ENCODE peak calls at places on chromosomes 12 and 14, in six cellular contexts. M is HepG2, X is GM12878, P is K562, F is WTC11, E is H1. Q is an unnamed sample.

GRCh38 chr14:69610859-69611263 is 535 bp upstream of the SUSD6 start:
- DNase-seq in M (no peak), X (no peak), P (no peak), F (no peak), E (no peak), Q (peak)

GRCh38 chr12:666766-667308 is 3.6 kb upstream of the NINJ2 start:
- DNase-seq in M (no peak), X (peak), P (no peak), F (no peak), E (no peak), Q (no peak)

GRCh38 chr14:79412822-79413221 is 798.5 kb downstream of the DIO2 start:
- DNase-seq in M (no peak), X (no peak), P (no peak), F (no peak), E (no peak), Q (no peak)

GRCh38 chr12:6952121-6952859 is 1.1 kb downstream of the PTPN6 start:
- DNase-seq in M (no peak), X (no peak), P (no peak), F (no peak), E (no peak), Q (no peak)

GRCh38 chr12:97148941-97149559 is 242.0 kb downstream of the NEDD1 start:
- DNase-seq in M (peak), X (no peak), P (peak), F (peak), E (peak), Q (peak)

GRCh38 chr12:6788972-6789905 is at the start of gene CD4:
- DNase-seq in M (no peak), X (no peak), P (no peak), F (no peak), E (no peak), Q (peak)

GRCh38 chr14:26448181-26448855 is 149.5 kb downstream of the NOVA1 start:
- DNase-seq in M (no peak), X (no peak), P (no peak), F (peak), E (no peak), Q (no peak)

GRCh38 chr14:91417983-91418386 is 365 bp upstream of the CCDC88C start:
- DNase-seq in M (peak), X (no peak), P (peak), F (peak), E (peak), Q (peak)

GRCh38 chr12:14710632-14711324 is 14.4 kb upstream of the GUCY2C start:
- DNase-seq in M (no peak), X (no peak), P (no peak), F (no peak), E (no peak), Q (peak)

GRCh38 chr12:27178723-27179398 is 65.2 kb upstream of the STK38L start:
- DNase-seq in M (no peak), X (no peak), P (no peak), F (no peak), E (no peak), Q (no peak)

GRCh38 chr14:93906341-93907329 is 20.5 kb upstream of the FAM181A start:
- DNase-seq in M (peak), X (no peak), P (peak), F (peak), E (peak), Q (peak)

GRCh38 chr12:67220065-67220464 is 49.1 kb upstream of the CAND1 start:
- DNase-seq in M (peak), X (no peak), P (no peak), F (peak), E (no peak), Q (peak)

GRCh38 chr12:115404761-115405470 is 720.9 kb upstream of the TBX3 start:
- DNase-seq in M (peak), X (no peak), P (no peak), F (no peak), E (no peak), Q (no peak)

GRCh38 chr12:52209321-52209720 is 17.5 kb upstream of the KRT80 start:
- DNase-seq in M (no peak), X (no peak), P (no peak), F (no peak), E (no peak), Q (no peak)

GRCh38 chr14:29016050-29016900 is 249.7 kb downstream of the FOXG1 start:
- DNase-seq in M (peak), X (no peak), P (peak), F (peak), E (peak), Q (peak)

GRCh38 chr14:90850487-90850886 is 34.3 kb upstream of the TTC7B start:
- DNase-seq in M (peak), X (no peak), P (no peak), F (no peak), E (peak), Q (peak)

GRCh38 chr12:70876952-70877351 is 43.6 kb downstream of the PTPRR start:
- DNase-seq in M (peak), X (no peak), P (no peak), F (no peak), E (no peak), Q (no peak)

GRCh38 chr12:104573-105081 is 38.1 kb downstream of the IQSEC3 start:
- DNase-seq in M (peak), X (no peak), P (no peak), F (peak), E (peak), Q (peak)

GRCh38 chr12:108764540-108765288 is 33.4 kb upstream of the CORO1C start:
- DNase-seq in M (no peak), X (no peak), P (no peak), F (no peak), E (no peak), Q (no peak)

GRCh38 chr14:97137705-97138104 is 340.5 kb downstream of the VRK1 start:
- DNase-seq in M (no peak), X (no peak), P (no peak), F (no peak), E (no peak), Q (no peak)

GRCh38 chr12:41053046-41053445 is 135.1 kb upstream of the PDZRN4 start:
- DNase-seq in M (no peak), X (no peak), P (no peak), F (no peak), E (no peak), Q (no peak)

GRCh38 chr14:72740966-72741835 is 152.7 kb downstream of the DPF3 start:
- DNase-seq in M (no peak), X (no peak), P (no peak), F (no peak), E (peak), Q (no peak)

GRCh38 chr14:64683264-64683663 is 21.0 kb upstream of the PLEKHG3 start:
- DNase-seq in M (peak), X (no peak), P (no peak), F (no peak), E (no peak), Q (no peak)

GRCh38 chr12:54890339-54890738 is 36.0 kb downstream of the MUCL1 start:
- DNase-seq in M (no peak), X (no peak), P (no peak), F (no peak), E (no peak), Q (no peak)

GRCh38 chr14:47278233-47278842 is 397.1 kb downstream of the MDGA2 start:
- DNase-seq in M (peak), X (no peak), P (peak), F (peak), E (peak), Q (peak)

GRCh38 chr14:65168840-65169239 is 66.5 kb upstream of the MAX start:
- DNase-seq in M (no peak), X (no peak), P (no peak), F (no peak), E (no peak), Q (peak)

GRCh38 chr14:44149597-44149996 is 357.5 kb downstream of the FSCB start:
- DNase-seq in M (peak), X (no peak), P (no peak), F (peak), E (peak), Q (peak)

GRCh38 chr12:104799458-104799857 is 158.6 kb downstream of the SLC41A2 start:
- DNase-seq in M (no peak), X (no peak), P (no peak), F (no peak), E (no peak), Q (no peak)

GRCh38 chr12:57080855-57081254 is 2.3 kb upstream of the NEMP1 start:
- DNase-seq in M (no peak), X (no peak), P (no peak), F (no peak), E (no peak), Q (no peak)

GRCh38 chr12:106193404-106194215 is 54.2 kb downstream of the CKAP4 start:
- DNase-seq in M (no peak), X (no peak), P (no peak), F (no peak), E (no peak), Q (no peak)
- TF ChIP-seq CREB1 in M (no peak), X (no peak), P (no peak), F (no peak), E (no peak), Q (no peak)

DNA sequence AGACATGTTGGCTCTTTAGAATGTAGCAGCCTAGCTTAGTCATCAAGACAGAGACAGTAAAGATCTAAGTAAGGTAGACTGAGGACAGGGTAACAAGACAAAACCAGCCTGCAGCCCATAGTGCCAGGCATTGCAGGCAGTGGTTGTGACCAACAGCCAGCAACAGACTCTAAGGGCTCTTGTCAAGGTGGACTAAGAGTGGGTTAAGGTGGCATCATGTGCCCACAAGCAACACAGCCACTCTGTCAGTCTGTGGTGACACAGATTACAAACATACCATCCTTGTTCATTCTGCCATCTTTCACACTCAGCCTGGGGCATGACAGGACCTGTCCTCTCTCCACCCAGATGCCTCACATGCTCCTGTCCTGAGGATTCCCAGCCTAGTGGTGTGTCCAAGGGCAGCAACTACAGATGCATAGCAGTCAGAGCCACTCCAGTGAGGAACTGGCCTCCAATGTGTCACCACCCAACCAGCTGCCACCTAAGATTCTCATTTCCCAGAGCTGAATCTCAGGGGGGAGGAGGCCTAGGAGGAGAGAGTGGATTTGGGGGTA is 28.3 kb downstream of the VDR start:
- DNase-seq in M (no peak), X (no peak), P (no peak), F (no peak), E (no peak), Q (no peak)
- TF ChIP-seq CREB1 in M (no peak), X (no peak), P (no peak), F (no peak), E (no peak), Q (no peak)

GRCh38 chr12:72296389-72296788 is 24.2 kb downstream of the TRHDE start:
- DNase-seq in M (no peak), X (no peak), P (no peak), F (no peak), E (no peak), Q (no peak)
- TF ChIP-seq CREB1 in M (no peak), X (no peak), P (no peak), F (no peak), E (no peak), Q (no peak)

GRCh38 chr14:55814873-55815272 is 234.9 kb downstream of the KTN1 start:
- DNase-seq in M (no peak), X (no peak), P (no peak), F (no peak), E (no peak), Q (no peak)
- TF ChIP-seq CREB1 in M (no peak), X (no peak), P (no peak), F (no peak), E (no peak), Q (no peak)

DNA sequence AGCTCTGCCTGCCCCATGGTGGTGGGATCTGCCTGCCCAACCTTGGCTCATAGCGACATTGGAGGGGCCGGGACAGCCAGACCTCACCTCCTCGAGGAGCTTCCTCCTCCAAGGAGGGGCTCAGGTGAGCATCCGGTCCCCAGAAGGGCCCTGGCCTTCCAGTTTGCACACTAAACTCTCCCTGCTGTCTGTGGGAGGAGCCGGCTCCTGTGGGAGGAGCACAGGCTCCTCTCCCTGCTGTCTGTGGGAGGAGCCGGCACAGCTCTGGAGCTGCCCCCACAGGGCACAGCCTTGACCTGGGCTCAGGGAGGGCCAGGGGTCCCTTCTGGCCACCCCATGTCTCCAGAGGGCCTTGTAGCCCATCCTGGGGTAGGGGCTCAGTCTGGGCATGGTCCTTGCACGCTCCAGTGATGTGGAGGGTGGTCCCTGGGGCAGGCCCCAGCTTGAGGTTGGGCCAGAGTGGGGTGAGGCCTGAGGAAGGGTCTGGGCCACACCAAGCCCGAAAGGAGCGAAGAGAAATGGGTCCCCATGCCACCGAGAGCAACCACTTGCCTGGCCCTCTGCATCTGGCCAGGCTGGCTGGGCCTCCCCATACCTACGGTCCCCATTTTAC is 147.5 kb upstream of the C14orf180 start:
- DNase-seq in M (no peak), X (no peak), P (no peak), F (peak), E (no peak), Q (no peak)
- TF ChIP-seq CREB1 in M (no peak), X (no peak), P (no peak), F (no peak), E (no peak), Q (no peak)

GRCh38 chr14:50944647-50945413 is 547 bp upstream of the PYGL start:
- DNase-seq in M (peak), X (no peak), P (no peak), F (no peak), E (no peak), Q (no peak)
- TF ChIP-seq CREB1 in M (no peak), X (no peak), P (no peak), F (no peak), E (no peak), Q (no peak)

GRCh38 chr14:32567543-32568384 is 238.7 kb downstream of the AKAP6 start:
- DNase-seq in M (no peak), X (no peak), P (no peak), F (no peak), E (no peak), Q (no peak)
- TF ChIP-seq CREB1 in M (no peak), X (no peak), P (no peak), F (no peak), E (no peak), Q (no peak)

DNA sequence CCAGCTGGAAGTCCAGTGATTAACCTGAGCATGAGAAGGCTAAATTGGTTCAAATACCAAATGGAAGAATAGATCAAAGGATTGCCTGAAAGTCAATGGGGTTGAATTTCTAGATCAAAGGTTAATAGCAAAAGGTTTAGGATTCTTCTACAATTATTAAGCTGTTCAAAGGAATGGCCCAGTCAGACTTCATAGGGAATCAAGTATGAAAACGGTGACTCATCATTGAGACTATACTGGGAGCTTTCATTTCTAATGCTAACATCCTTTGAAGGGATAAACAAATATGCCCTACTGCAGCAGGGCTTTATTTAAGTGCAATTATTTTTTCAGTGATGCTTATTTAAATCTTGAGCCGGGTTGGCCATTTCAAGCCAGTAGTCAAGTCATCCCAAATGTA is 152.8 kb downstream of the RIMBP2 start:
- DNase-seq in M (peak), X (no peak), P (no peak), F (no peak), E (no peak), Q (no peak)
- TF ChIP-seq CREB1 in M (no peak), X (no peak), P (no peak), F (no peak), E (no peak), Q (no peak)

GRCh38 chr12:19205120-19205519 is 75.6 kb downstream of the PLEKHA5 start:
- DNase-seq in M (no peak), X (no peak), P (no peak), F (no peak), E (no peak), Q (no peak)
- TF ChIP-seq CREB1 in M (no peak), X (no peak), P (no peak), F (no peak), E (no peak), Q (no peak)

GRCh38 chr14:52095793-52096192 is 26.9 kb upstream of the NID2 start:
- DNase-seq in M (no peak), X (no peak), P (no peak), F (no peak), E (no peak), Q (no peak)

GRCh38 chr14:52094871-52095270 is 26.0 kb upstream of the NID2 start:
- DNase-seq in M (no peak), X (no peak), P (no peak), F (no peak), E (no peak), Q (no peak)

GRCh38 chr14:52090936-52091335 is 22.1 kb upstream of the NID2 start:
- DNase-seq in M (no peak), X (no peak), P (no peak), F (no peak), E (no peak), Q (no peak)

GRCh38 chr14:52089208-52089607 is 20.3 kb upstream of the NID2 start:
- DNase-seq in M (no peak), X (no peak), P (no peak), F (no peak), E (no peak), Q (no peak)

DNA sequence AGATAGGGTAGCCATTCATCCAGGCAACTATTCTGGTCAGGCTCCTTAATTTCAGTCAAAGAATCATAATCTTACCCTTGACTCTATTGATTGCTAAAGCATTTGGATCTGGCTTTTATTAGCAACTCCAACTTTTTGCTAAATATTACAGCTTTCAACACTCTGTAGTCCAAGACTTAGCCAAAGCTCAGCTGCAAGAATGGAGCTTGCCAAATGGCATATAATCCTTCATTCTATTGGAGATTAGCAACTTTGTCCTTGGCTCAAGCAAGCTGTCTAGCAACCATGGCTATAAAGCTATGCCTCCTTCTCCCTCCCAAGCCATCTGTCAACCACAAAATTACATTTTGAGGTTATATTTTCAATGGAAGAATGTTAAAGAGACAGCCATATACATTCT is 23.1 kb upstream of the NID2 start:
- DNase-seq in M (no peak), X (no peak), P (no peak), F (no peak), E (no peak), Q (no peak)
- TF ChIP-seq CREB1 in M (no peak), X (no peak), P (no peak), F (no peak), E (no peak), Q (no peak)

Q was measured in GM23338.